ENCODE peak calls at places on chromosomes 4 and X, in ten cellular contexts. H, D, J, E, P, U, Y, Q, B and A are unnamed samples.

GRCh38 chrX:30488092-30488491 is 89.5 kb downstream of the TASL start:
- DNase-seq in H (peak), D (peak), J (no peak), E (no peak), P (no peak), U (no peak), Y (no peak), Q (peak), B (no peak), A (no peak)

GRCh38 chrX:119417842-119418241 is 18.7 kb downstream of the SLC25A43 start:
- DNase-seq in H (peak), D (no peak), J (no peak), E (no peak), P (no peak), U (no peak), Y (no peak), Q (peak), B (no peak), A (no peak)

GRCh38 chr4:60923075-60923474 is 277.1 kb upstream of the ADGRL3 start:
- DNase-seq in H (no peak), D (no peak), J (no peak), E (no peak), P (no peak), U (no peak), Y (no peak), Q (no peak), B (no peak), A (no peak)

GRCh38 chr4:153471691-153472080 is 5.5 kb downstream of the TMEM131L start:
- DNase-seq in H (no peak), D (no peak), J (peak), E (no peak), P (no peak), U (peak), Y (no peak), Q (no peak), B (no peak), A (no peak)

GRCh38 chr4:154807042-154807630 is 26.1 kb downstream of the RBM46 start:
- DNase-seq in H (peak), D (peak), J (no peak), E (no peak), P (no peak), U (no peak), Y (no peak), Q (peak), B (no peak), A (no peak)

GRCh38 chrX:107710617-107711391 is 64.8 kb downstream of the TSC22D3 start:
- DNase-seq in H (peak), D (peak), J (peak), E (no peak), P (no peak), U (peak), Y (no peak), Q (peak), B (no peak), A (peak)

GRCh38 chrX:63350551-63350950 is 581 bp downstream of the SPIN4 start:
- DNase-seq in H (peak), D (peak), J (peak), E (no peak), P (peak), U (no peak), Y (peak), Q (peak), B (no peak), A (no peak)

GRCh38 chr4:110480031-110480549 is 4.1 kb downstream of the ENPEP start:
- DNase-seq in H (peak), D (no peak), J (no peak), E (no peak), P (no peak), U (no peak), Y (no peak), Q (peak), B (no peak), A (no peak)

GRCh38 chrX:31186693-31187338 is 115.0 kb upstream of the FTHL17 start:
- DNase-seq in H (no peak), D (no peak), J (no peak), E (no peak), P (no peak), U (no peak), Y (no peak), Q (no peak), B (no peak), A (no peak)

GRCh38 chrX:38770152-38770551 is 31.1 kb upstream of the MID1IP1 start:
- DNase-seq in H (peak), D (no peak), J (no peak), E (no peak), P (no peak), U (no peak), Y (no peak), Q (no peak), B (no peak), A (no peak)

GRCh38 chr4:175776217-175776616 is 35.8 kb downstream of the GPM6A start:
- DNase-seq in H (no peak), D (no peak), J (no peak), E (no peak), P (peak), U (no peak), Y (no peak), Q (no peak), B (no peak), A (no peak)

GRCh38 chrX:13220916-13221315 is 98.9 kb downstream of the ATXN3L start:
- DNase-seq in H (peak), D (peak), J (no peak), E (no peak), P (no peak), U (no peak), Y (no peak), Q (peak), B (no peak), A (peak)

GRCh38 chr4:167786504-167786903 is 305.8 kb upstream of the ANXA10 start:
- DNase-seq in H (no peak), D (no peak), J (no peak), E (no peak), P (no peak), U (no peak), Y (no peak), Q (no peak), B (no peak), A (no peak)

GRCh38 chrX:108139303-108139702 is 47.7 kb downstream of the ATG4A start:
- DNase-seq in H (no peak), D (no peak), J (no peak), E (no peak), P (no peak), U (no peak), Y (no peak), Q (peak), B (no peak), A (no peak)

GRCh38 chrX:119121341-119121740 is 6.3 kb downstream of the KIAA1210 start:
- DNase-seq in H (no peak), D (no peak), J (no peak), E (no peak), P (no peak), U (no peak), Y (no peak), Q (peak), B (no peak), A (peak)

GRCh38 chr4:141126769-141127168 is 6.5 kb downstream of the RNF150 start:
- DNase-seq in H (no peak), D (no peak), J (no peak), E (no peak), P (no peak), U (no peak), Y (no peak), Q (no peak), B (no peak), A (no peak)

GRCh38 chr4:113141901-113142346 is 92.5 kb downstream of the ANK2 start:
- DNase-seq in H (peak), D (peak), J (no peak), E (no peak), P (no peak), U (no peak), Y (no peak), Q (peak), B (no peak), A (peak)

GRCh38 chr4:122603156-122603574 is 17.7 kb downstream of the IL21 start:
- DNase-seq in H (no peak), D (no peak), J (no peak), E (no peak), P (no peak), U (no peak), Y (no peak), Q (peak), B (no peak), A (no peak)

GRCh38 chr4:8322794-8323704 is 53.5 kb downstream of the HTRA3 start:
- DNase-seq in H (no peak), D (no peak), J (peak), E (peak), P (no peak), U (no peak), Y (no peak), Q (no peak), B (no peak), A (no peak)
- TF ChIP-seq CTCF in H (no peak), D (no peak), J (no peak), E (no peak), P (no peak), U (no peak), Y (no peak), Q (no peak), B (no peak), A (no peak)

GRCh38 chrX:147838465-147839131 is 73.1 kb upstream of the FMR1 start:
- DNase-seq in H (no peak), D (no peak), J (no peak), E (no peak), P (no peak), U (no peak), Y (no peak), Q (peak), B (no peak), A (no peak)
- TF ChIP-seq CTCF in H (peak), D (peak), J (no peak), E (peak), P (peak), U (peak), Y (no peak), Q (no peak), B (no peak), A (peak)

DNA sequence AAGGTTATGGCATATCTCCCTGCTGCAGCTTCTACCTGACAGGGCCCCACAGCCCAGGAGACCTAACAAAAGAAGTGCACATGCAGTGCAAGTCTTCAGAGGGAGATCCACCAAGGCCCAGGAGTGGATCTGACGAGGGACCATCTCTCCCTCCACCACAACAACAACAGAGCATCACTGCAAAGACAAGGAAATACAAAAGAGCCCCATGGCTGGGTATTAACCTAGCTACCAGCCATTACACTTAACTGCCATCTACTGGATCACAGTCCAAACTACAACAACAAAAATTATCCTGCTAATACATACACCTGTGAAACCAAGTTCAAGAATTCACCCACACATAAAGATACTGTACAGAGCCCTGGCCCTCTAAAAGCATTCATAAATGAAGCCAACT is 280.2 kb upstream of the SLC7A11 start:
- DNase-seq in H (peak), D (peak), J (no peak), E (no peak), P (peak), U (no peak), Y (no peak), Q (peak), B (no peak), A (no peak)
- TF ChIP-seq CTCF in H (peak), D (peak), J (peak), E (peak), P (peak), U (no peak), Y (peak), Q (peak), B (no peak), A (peak)

GRCh38 chrX:131795442-131796229 is 227.5 kb upstream of the STK26 start:
- DNase-seq in H (no peak), D (no peak), J (no peak), E (no peak), P (no peak), U (no peak), Y (peak), Q (no peak), B (no peak), A (no peak)

GRCh38 chrX:131789664-131790063 is 233.4 kb upstream of the STK26 start:
- DNase-seq in H (no peak), D (peak), J (no peak), E (no peak), P (no peak), U (no peak), Y (no peak), Q (no peak), B (no peak), A (no peak)

GRCh38 chrX:131792356-131792749 is 230.7 kb upstream of the STK26 start:
- DNase-seq in H (no peak), D (no peak), J (no peak), E (no peak), P (no peak), U (no peak), Y (peak), Q (no peak), B (no peak), A (peak)

GRCh38 chrX:131791608-131792355 is 231.3 kb upstream of the STK26 start:
- DNase-seq in H (no peak), D (no peak), J (no peak), E (no peak), P (no peak), U (no peak), Y (no peak), Q (no peak), B (no peak), A (no peak)

DNA sequence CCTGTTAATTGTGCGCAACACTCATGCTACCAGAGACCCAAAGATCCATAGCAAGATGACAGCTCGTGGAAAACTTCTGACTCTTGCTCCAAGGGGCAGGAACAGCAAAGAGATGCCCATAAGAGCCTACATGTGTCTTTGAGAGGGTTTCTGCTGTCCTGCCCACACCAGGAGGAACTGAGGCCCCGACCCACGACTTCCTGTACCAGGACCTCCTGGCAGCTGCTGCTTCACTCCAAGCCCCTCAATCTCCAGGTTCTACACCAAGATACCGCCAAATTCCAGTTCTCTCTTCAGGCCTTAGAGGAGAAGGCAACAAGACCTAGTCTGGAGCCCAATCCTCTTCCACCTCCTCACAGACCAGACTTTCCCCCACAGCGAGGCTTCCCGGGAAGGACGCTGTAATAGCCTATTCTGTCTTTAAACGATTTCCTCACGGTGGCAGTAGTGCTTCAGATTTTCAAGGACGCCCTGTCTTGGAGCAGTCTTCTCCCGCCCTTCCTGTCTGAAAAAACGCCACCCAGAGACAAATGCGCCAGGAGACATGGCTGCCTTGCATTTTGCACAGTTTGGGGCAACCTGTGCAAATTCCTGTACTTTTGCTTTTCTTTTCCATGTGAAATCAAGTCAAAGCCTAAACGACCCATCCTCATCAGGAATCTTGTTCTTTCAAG is 230.2 kb upstream of the STK26 start:
- DNase-seq in H (no peak), D (no peak), J (no peak), E (no peak), P (peak), U (no peak), Y (peak), Q (no peak), B (no peak), A (peak)
- TF ChIP-seq CTCF in H (no peak), D (no peak), J (peak), E (no peak), P (no peak), U (no peak), Y (peak), Q (no peak), B (no peak), A (peak)